ENCODE peak calls at places on chromosomes 3 and 15, in nine cellular contexts. One of them, this sample, is unnamed.

GRCh38 chr3:177463863-177464262 is 266.6 kb upstream of the TBL1XR1 start:
- DNase-seq in GM12865: peak; percentile 53
- DNase-seq in fibroblast of lung: peak; percentile 49
- DNase-seq in MM.1S: no peak
- DNase-seq in Caco-2: no peak
- DNase-seq in bronchial epithelial cell: peak; percentile 50
- DNase-seq in upper lobe of left lung: no peak
- DNase-seq in fibroblast of pulmonary artery: peak; percentile 62
- DNase-seq in body of pancreas: no peak
- DNase-seq in this sample: no peak

GRCh38 chr3:4746241-4746958 is 232.8 kb upstream of the BHLHE40 start:
- DNase-seq in upper lobe of left lung: no peak
- DNase-seq in Caco-2: no peak
- DNase-seq in body of pancreas: no peak
- DNase-seq in GM12865: no peak
- DNase-seq in fibroblast of pulmonary artery: peak; percentile 74
- DNase-seq in fibroblast of lung: no peak
- DNase-seq in bronchial epithelial cell: no peak
- DNase-seq in MM.1S: no peak
- DNase-seq in this sample: no peak

GRCh38 chr15:51076898-51077564 is 17.7 kb downstream of the TNFAIP8L3 start:
- DNase-seq in MM.1S: peak; percentile 35
- DNase-seq in Caco-2: no peak
- DNase-seq in body of pancreas: peak; percentile 20
- DNase-seq in bronchial epithelial cell: no peak
- DNase-seq in fibroblast of pulmonary artery: peak; percentile 60
- DNase-seq in upper lobe of left lung: peak; percentile 90
- DNase-seq in fibroblast of lung: peak; percentile 83
- DNase-seq in GM12865: peak; percentile 70
- DNase-seq in this sample: no peak

GRCh38 chr3:64059484-64059883 is 36.2 kb upstream of the PSMD6 start:
- DNase-seq in upper lobe of left lung: no peak
- DNase-seq in fibroblast of lung: no peak
- DNase-seq in GM12865: no peak
- DNase-seq in Caco-2: no peak
- DNase-seq in body of pancreas: no peak
- DNase-seq in fibroblast of pulmonary artery: no peak
- DNase-seq in MM.1S: no peak
- DNase-seq in bronchial epithelial cell: no peak
- DNase-seq in this sample: no peak

GRCh38 chr3:101845405-101845804 is 3.9 kb upstream of the NFKBIZ start:
- DNase-seq in MM.1S: no peak
- DNase-seq in bronchial epithelial cell: no peak
- DNase-seq in upper lobe of left lung: no peak
- DNase-seq in body of pancreas: no peak
- DNase-seq in GM12865: no peak
- DNase-seq in Caco-2: peak; percentile 40
- DNase-seq in fibroblast of pulmonary artery: no peak
- DNase-seq in fibroblast of lung: no peak
- DNase-seq in this sample: no peak

GRCh38 chr3:61334783-61335182 is 83.5 kb upstream of the FHIT start:
- DNase-seq in MM.1S: no peak
- DNase-seq in Caco-2: no peak
- DNase-seq in bronchial epithelial cell: no peak
- DNase-seq in fibroblast of lung: no peak
- DNase-seq in body of pancreas: no peak
- DNase-seq in upper lobe of left lung: no peak
- DNase-seq in GM12865: no peak
- DNase-seq in fibroblast of pulmonary artery: no peak
- DNase-seq in this sample: no peak

GRCh38 chr15:101723161-101723873 is 956 bp downstream of the TARS3 start:
- DNase-seq in fibroblast of lung: peak; percentile 15
- DNase-seq in body of pancreas: no peak
- DNase-seq in fibroblast of pulmonary artery: peak; percentile 12
- DNase-seq in MM.1S: peak; percentile 83
- DNase-seq in bronchial epithelial cell: peak; percentile 18
- DNase-seq in GM12865: peak; percentile 83
- DNase-seq in Caco-2: no peak
- DNase-seq in upper lobe of left lung: no peak
- DNase-seq in this sample: no peak

GRCh38 chr3:179156170-179156569 is 8.0 kb downstream of the PIK3CA start:
- DNase-seq in fibroblast of pulmonary artery: no peak
- DNase-seq in bronchial epithelial cell: no peak
- DNase-seq in MM.1S: no peak
- DNase-seq in Caco-2: no peak
- DNase-seq in fibroblast of lung: no peak
- DNase-seq in GM12865: no peak
- DNase-seq in body of pancreas: no peak
- DNase-seq in upper lobe of left lung: no peak
- DNase-seq in this sample: no peak

GRCh38 chr3:172464306-172464705 is 16.1 kb upstream of the GHSR start:
- DNase-seq in fibroblast of pulmonary artery: no peak
- DNase-seq in bronchial epithelial cell: no peak
- DNase-seq in MM.1S: no peak
- DNase-seq in fibroblast of lung: no peak
- DNase-seq in body of pancreas: no peak
- DNase-seq in GM12865: no peak
- DNase-seq in Caco-2: no peak
- DNase-seq in upper lobe of left lung: no peak
- DNase-seq in this sample: no peak

GRCh38 chr15:83320404-83320803 is 35.9 kb upstream of the BNC1 start:
- DNase-seq in fibroblast of pulmonary artery: peak; percentile 94
- DNase-seq in Caco-2: no peak
- DNase-seq in body of pancreas: no peak
- DNase-seq in GM12865: no peak
- DNase-seq in MM.1S: no peak
- DNase-seq in fibroblast of lung: peak; percentile 67
- DNase-seq in bronchial epithelial cell: peak; percentile 67
- DNase-seq in upper lobe of left lung: no peak
- DNase-seq in this sample: peak; percentile 45

GRCh38 chr3:159669024-159669476 is 319.6 kb upstream of the IL12A start:
- DNase-seq in body of pancreas: no peak
- DNase-seq in GM12865: no peak
- DNase-seq in fibroblast of lung: peak; percentile 64
- DNase-seq in upper lobe of left lung: no peak
- DNase-seq in MM.1S: no peak
- DNase-seq in bronchial epithelial cell: peak; percentile 33
- DNase-seq in Caco-2: peak; percentile 73
- DNase-seq in fibroblast of pulmonary artery: peak; percentile 80
- DNase-seq in this sample: peak; percentile 10

GRCh38 chr3:42852443-42852842 is 23.2 kb downstream of the CYP8B1 start:
- DNase-seq in Caco-2: no peak
- DNase-seq in fibroblast of lung: no peak
- DNase-seq in bronchial epithelial cell: no peak
- DNase-seq in MM.1S: no peak
- DNase-seq in upper lobe of left lung: no peak
- DNase-seq in GM12865: no peak
- DNase-seq in body of pancreas: no peak
- DNase-seq in fibroblast of pulmonary artery: no peak
- DNase-seq in this sample: no peak

GRCh38 chr15:51796777-51797474 is 32.5 kb upstream of the TMOD3 start:
- DNase-seq in upper lobe of left lung: no peak
- DNase-seq in body of pancreas: peak; percentile 19
- DNase-seq in fibroblast of lung: peak; percentile 11
- DNase-seq in MM.1S: no peak
- DNase-seq in fibroblast of pulmonary artery: peak; percentile 23
- DNase-seq in GM12865: no peak
- DNase-seq in bronchial epithelial cell: peak; percentile 48
- DNase-seq in Caco-2: no peak
- DNase-seq in this sample: no peak

GRCh38 chr3:194843543-194843942 is 157.9 kb downstream of the FAM43A start:
- DNase-seq in bronchial epithelial cell: no peak
- DNase-seq in upper lobe of left lung: no peak
- DNase-seq in GM12865: no peak
- DNase-seq in fibroblast of pulmonary artery: peak; percentile 10
- DNase-seq in Caco-2: no peak
- DNase-seq in body of pancreas: no peak
- DNase-seq in fibroblast of lung: no peak
- DNase-seq in MM.1S: no peak
- DNase-seq in this sample: no peak

GRCh38 chr15:76169792-76170425 is 110.1 kb downstream of the TMEM266 start:
- DNase-seq in bronchial epithelial cell: no peak
- DNase-seq in GM12865: no peak
- DNase-seq in MM.1S: no peak
- DNase-seq in fibroblast of pulmonary artery: no peak
- DNase-seq in upper lobe of left lung: no peak
- DNase-seq in fibroblast of lung: no peak
- DNase-seq in Caco-2: no peak
- DNase-seq in body of pancreas: no peak
- DNase-seq in this sample: no peak

GRCh38 chr15:99509686-99510461 is 55.9 kb upstream of the MEF2A start:
- DNase-seq in MM.1S: no peak
- DNase-seq in GM12865: peak; percentile 49
- DNase-seq in bronchial epithelial cell: no peak
- DNase-seq in upper lobe of left lung: no peak
- DNase-seq in fibroblast of lung: no peak
- DNase-seq in Caco-2: no peak
- DNase-seq in fibroblast of pulmonary artery: peak; percentile 31
- DNase-seq in body of pancreas: no peak
- DNase-seq in this sample: no peak

GRCh38 chr15:99514306-99514705 is 51.5 kb upstream of the MEF2A start:
- DNase-seq in GM12865: peak; percentile 47
- DNase-seq in bronchial epithelial cell: peak; percentile 4
- DNase-seq in MM.1S: no peak
- DNase-seq in Caco-2: no peak
- DNase-seq in upper lobe of left lung: no peak
- DNase-seq in fibroblast of lung: no peak
- DNase-seq in fibroblast of pulmonary artery: peak; percentile 11
- DNase-seq in body of pancreas: no peak
- DNase-seq in this sample: no peak

GRCh38 chr15:99511529-99511864 is 54.3 kb upstream of the MEF2A start:
- DNase-seq in MM.1S: no peak
- DNase-seq in Caco-2: no peak
- DNase-seq in fibroblast of pulmonary artery: peak; percentile 87
- DNase-seq in upper lobe of left lung: no peak
- DNase-seq in fibroblast of lung: peak; percentile 75
- DNase-seq in body of pancreas: no peak
- DNase-seq in GM12865: peak; percentile 69
- DNase-seq in bronchial epithelial cell: no peak
- DNase-seq in this sample: peak; percentile 59

GRCh38 chr15:99508807-99509311 is 56.9 kb upstream of the MEF2A start:
- DNase-seq in upper lobe of left lung: no peak
- DNase-seq in GM12865: peak; percentile 30
- DNase-seq in MM.1S: no peak
- DNase-seq in bronchial epithelial cell: no peak
- DNase-seq in fibroblast of lung: no peak
- DNase-seq in body of pancreas: no peak
- DNase-seq in fibroblast of pulmonary artery: no peak
- DNase-seq in Caco-2: no peak
- DNase-seq in this sample: no peak

GRCh38 chr15:99511865-99512632 is 53.7 kb upstream of the MEF2A start:
- DNase-seq in GM12865: peak; percentile 97
- DNase-seq in Caco-2: no peak
- DNase-seq in MM.1S: no peak
- DNase-seq in bronchial epithelial cell: no peak
- DNase-seq in fibroblast of lung: peak; percentile 43
- DNase-seq in body of pancreas: no peak
- DNase-seq in fibroblast of pulmonary artery: peak; percentile 42
- DNase-seq in upper lobe of left lung: no peak
- DNase-seq in this sample: no peak
- H3K4me3 ChIP-seq in GM12865: peak overlapping the region; percentile 52
- H3K4me3 ChIP-seq in Caco-2: no peak overlapping the region
- H3K4me3 ChIP-seq in MM.1S: no peak overlapping the region
- H3K4me3 ChIP-seq in bronchial epithelial cell: no peak overlapping the region
- H3K4me3 ChIP-seq in fibroblast of lung: no peak overlapping the region
- H3K4me3 ChIP-seq in body of pancreas: no peak overlapping the region
- H3K4me3 ChIP-seq in fibroblast of pulmonary artery: no peak overlapping the region
- H3K4me3 ChIP-seq in upper lobe of left lung: no peak overlapping the region
- H3K4me3 ChIP-seq in this sample: no peak overlapping the region

DNA sequence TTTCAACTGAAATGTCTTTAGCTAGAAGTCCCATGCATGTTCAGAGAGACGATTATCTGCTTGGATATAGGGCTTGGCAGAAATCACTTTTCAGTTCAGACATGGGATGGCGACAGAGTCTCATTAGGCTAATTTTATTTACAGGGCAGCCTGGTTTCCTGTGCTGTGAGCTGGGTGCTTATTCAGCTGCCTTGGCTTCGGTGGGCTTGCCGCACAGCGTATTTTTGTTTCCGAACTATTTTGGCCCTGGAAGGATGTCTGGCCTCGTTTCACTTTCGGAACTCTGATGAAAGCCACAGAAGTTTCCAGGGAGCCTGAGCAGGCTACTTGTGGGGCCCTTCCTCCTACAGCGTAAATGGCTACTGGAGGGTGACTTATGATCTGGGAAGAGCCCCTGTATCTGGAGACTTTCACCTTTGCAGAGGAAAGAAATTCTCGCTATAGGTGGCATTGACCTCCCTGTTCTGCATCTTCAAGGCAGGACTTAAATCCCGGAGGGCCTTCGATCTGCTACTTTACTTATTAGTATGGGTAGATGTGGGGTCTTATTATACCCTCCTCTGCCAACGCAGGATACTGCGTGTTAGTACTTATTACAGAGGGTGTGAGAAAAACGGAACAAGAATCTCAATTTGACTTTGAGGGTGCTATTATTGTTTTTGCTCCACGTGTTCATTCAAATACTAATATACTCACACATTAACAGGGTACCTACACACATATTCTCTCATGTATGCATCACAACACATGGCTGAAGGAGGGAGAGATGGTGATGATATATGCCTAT is 364.0 kb upstream of the RBMS3 start:
- DNase-seq in Caco-2: peak; percentile 9
- DNase-seq in fibroblast of pulmonary artery: peak; percentile 89
- DNase-seq in upper lobe of left lung: no peak
- DNase-seq in body of pancreas: peak; percentile 15
- DNase-seq in fibroblast of lung: peak; percentile 89
- DNase-seq in MM.1S: peak; percentile 95
- DNase-seq in GM12865: peak; percentile 84
- DNase-seq in bronchial epithelial cell: peak; percentile 54
- DNase-seq in this sample: peak; percentile 25
- H3K4me3 ChIP-seq in Caco-2: no peak overlapping the region
- H3K4me3 ChIP-seq in fibroblast of pulmonary artery: peak overlapping the region; percentile 25
- H3K4me3 ChIP-seq in upper lobe of left lung: peak overlapping the region; percentile 21
- H3K4me3 ChIP-seq in body of pancreas: no peak overlapping the region
- H3K4me3 ChIP-seq in fibroblast of lung: peak overlapping the region; percentile 51
- H3K4me3 ChIP-seq in MM.1S: no peak overlapping the region
- H3K4me3 ChIP-seq in GM12865: peak overlapping the region; percentile 25
- H3K4me3 ChIP-seq in bronchial epithelial cell: no peak overlapping the region
- H3K4me3 ChIP-seq in this sample: peak overlapping the region; percentile 2

DNA sequence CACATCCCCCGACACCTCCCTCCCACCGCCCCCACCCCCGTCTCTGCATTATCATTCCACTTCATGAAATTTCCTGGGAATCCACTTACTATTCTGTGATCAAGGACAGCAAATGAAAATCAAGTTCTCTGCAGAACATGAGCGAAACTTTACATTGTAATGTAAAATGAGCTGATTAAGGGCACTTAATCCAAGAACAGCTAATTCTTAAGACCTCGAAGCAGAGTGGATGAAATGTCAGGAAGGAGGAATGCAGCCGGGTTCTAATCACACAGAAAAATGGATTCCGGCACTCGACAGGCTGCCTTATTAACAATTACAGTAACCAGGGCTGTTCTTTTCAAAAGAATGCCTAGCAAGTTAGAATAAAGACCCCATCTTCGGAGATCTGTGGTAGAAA is 57.6 kb downstream of the RFTN1 start:
- DNase-seq in fibroblast of lung: no peak
- DNase-seq in body of pancreas: no peak
- DNase-seq in bronchial epithelial cell: no peak
- DNase-seq in Caco-2: no peak
- DNase-seq in MM.1S: no peak
- DNase-seq in fibroblast of pulmonary artery: no peak
- DNase-seq in GM12865: no peak
- DNase-seq in upper lobe of left lung: no peak
- DNase-seq in this sample: no peak
- H3K4me3 ChIP-seq in fibroblast of lung: no peak overlapping the region
- H3K4me3 ChIP-seq in body of pancreas: no peak overlapping the region
- H3K4me3 ChIP-seq in bronchial epithelial cell: no peak overlapping the region
- H3K4me3 ChIP-seq in Caco-2: no peak overlapping the region
- H3K4me3 ChIP-seq in MM.1S: no peak overlapping the region
- H3K4me3 ChIP-seq in fibroblast of pulmonary artery: no peak overlapping the region
- H3K4me3 ChIP-seq in GM12865: no peak overlapping the region
- H3K4me3 ChIP-seq in upper lobe of left lung: no peak overlapping the region
- H3K4me3 ChIP-seq in this sample: no peak overlapping the region

GRCh38 chr15:41567870-41568269 is 8.9 kb downstream of the TYRO3 start:
- DNase-seq in MM.1S: no peak
- DNase-seq in GM12865: no peak
- DNase-seq in fibroblast of lung: no peak
- DNase-seq in bronchial epithelial cell: no peak
- DNase-seq in fibroblast of pulmonary artery: no peak
- DNase-seq in body of pancreas: no peak
- DNase-seq in upper lobe of left lung: no peak
- DNase-seq in Caco-2: peak; percentile 56
- DNase-seq in this sample: no peak
- H3K4me3 ChIP-seq in MM.1S: no peak overlapping the region
- H3K4me3 ChIP-seq in GM12865: no peak overlapping the region
- H3K4me3 ChIP-seq in fibroblast of lung: no peak overlapping the region
- H3K4me3 ChIP-seq in bronchial epithelial cell: no peak overlapping the region
- H3K4me3 ChIP-seq in fibroblast of pulmonary artery: no peak overlapping the region
- H3K4me3 ChIP-seq in body of pancreas: no peak overlapping the region
- H3K4me3 ChIP-seq in upper lobe of left lung: no peak overlapping the region
- H3K4me3 ChIP-seq in Caco-2: no peak overlapping the region
- H3K4me3 ChIP-seq in this sample: no peak overlapping the region